ENCODE peak calls at places on chromosomes 2 and 18, in four cellular contexts. J is HepG2, N is K562, O is HCT116. E is an unnamed sample.
A peak's percentile ranks its signal among the peaks of the same experiment; 100 is the strongest.

GRCh38 chr2:240925576-240926515 is 19.7 kb downstream of the CROCC2 start:
- DNase-seq in J (no peak), N (no peak), O (no peak), E (no peak)

GRCh38 chr2:242022550-242023290 is 153.2 kb downstream of the RTP5 start:
- DNase-seq in J (peak; percentile 36), N (no peak), O (no peak), E (no peak)

GRCh38 chr2:47893771-47894170 is 12.5 kb downstream of the FBXO11 start:
- DNase-seq in J (no peak), N (no peak), O (no peak), E (no peak)

GRCh38 chr2:67997528-67998267 is 65.1 kb downstream of the C1D start:
- DNase-seq in J (no peak), N (no peak), O (no peak), E (peak; percentile 39)

GRCh38 chr18:22847392-22847791 is 85.7 kb upstream of the RBBP8 start:
- DNase-seq in J (no peak), N (no peak), O (no peak), E (no peak)

GRCh38 chr2:71934595-71935263 is 212.9 kb downstream of the CYP26B1 start:
- DNase-seq in J (no peak), N (peak; percentile 23), O (no peak), E (no peak)

GRCh38 chr18:80109676-80110078 is 615 bp downstream of the ADNP2 start:
- DNase-seq in J (no peak), N (peak; percentile 35), O (no peak), E (no peak)

GRCh38 chr2:191115391-191115790 is 35.4 kb downstream of the STAT4 start:
- DNase-seq in J (no peak), N (no peak), O (no peak), E (no peak)

GRCh38 chr2:236572482-236572881 is 2.9 kb downstream of the ACKR3 start:
- DNase-seq in J (no peak), N (no peak), O (no peak), E (no peak)

GRCh38 chr2:14634885-14635871 is 2.7 kb downstream of the LRATD1 start:
- DNase-seq in J (no peak), N (peak; percentile 54), O (no peak), E (no peak)

GRCh38 chr18:48152549-48152948 is 222.1 kb upstream of the SMAD2 start:
- DNase-seq in J (peak; percentile 13), N (no peak), O (no peak), E (no peak)

GRCh38 chr18:23833714-23834113 is 144.5 kb downstream of the LAMA3 start:
- DNase-seq in J (no peak), N (no peak), O (no peak), E (no peak)

DNA sequence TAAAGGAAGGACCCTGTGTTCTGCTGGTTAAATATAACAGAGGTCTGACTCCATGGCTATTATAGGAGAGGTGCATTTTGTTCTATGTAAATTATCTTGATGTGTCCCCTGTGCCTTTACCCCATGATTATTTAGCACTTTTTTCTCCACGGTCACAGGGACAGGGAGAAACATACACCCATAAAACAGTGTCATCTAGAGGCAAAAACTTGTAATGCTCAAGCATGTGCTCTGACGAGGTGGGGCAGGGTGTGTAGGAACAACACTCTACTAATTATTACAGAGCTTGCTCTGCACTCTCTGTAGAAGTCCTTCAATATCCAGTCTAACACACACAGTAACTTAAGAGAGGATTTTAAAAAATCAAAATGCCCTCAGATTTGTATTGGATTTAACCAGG is 187.9 kb downstream of the NEDD4L start:
- DNase-seq in J (peak; percentile 15), N (peak; percentile 53), O (no peak), E (no peak)
- H3K27ac ChIP-seq in J (peak overlapping the region; percentile 52), N (no peak overlapping the region), O (peak overlapping the region; percentile 37), E (peak overlapping the region; percentile 17)

DNA sequence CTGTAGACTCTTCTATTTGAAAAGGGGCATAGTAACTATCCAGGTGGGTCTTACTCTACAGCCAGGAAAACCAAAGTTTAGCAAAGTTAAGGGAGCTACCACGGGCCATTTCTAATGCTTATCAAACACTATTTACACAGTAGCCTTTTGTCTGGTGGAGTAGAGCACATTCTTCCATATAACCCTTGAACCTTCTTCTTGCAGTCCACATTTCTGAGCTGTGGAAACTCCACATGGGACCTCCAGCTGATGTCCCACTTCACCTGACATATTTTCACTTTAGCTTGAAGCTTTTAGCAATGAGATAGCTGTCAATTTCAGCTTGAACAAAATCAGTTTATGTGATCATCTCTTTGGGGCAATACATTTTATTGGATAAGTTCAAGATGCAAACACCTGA is 409.0 kb downstream of the PIK3C3 start:
- DNase-seq in J (peak; percentile 70), N (no peak), O (no peak), E (no peak)
- TF ChIP-seq TCF7L2 in J (no peak), N (no peak), O (no peak), E (no peak)

DNA sequence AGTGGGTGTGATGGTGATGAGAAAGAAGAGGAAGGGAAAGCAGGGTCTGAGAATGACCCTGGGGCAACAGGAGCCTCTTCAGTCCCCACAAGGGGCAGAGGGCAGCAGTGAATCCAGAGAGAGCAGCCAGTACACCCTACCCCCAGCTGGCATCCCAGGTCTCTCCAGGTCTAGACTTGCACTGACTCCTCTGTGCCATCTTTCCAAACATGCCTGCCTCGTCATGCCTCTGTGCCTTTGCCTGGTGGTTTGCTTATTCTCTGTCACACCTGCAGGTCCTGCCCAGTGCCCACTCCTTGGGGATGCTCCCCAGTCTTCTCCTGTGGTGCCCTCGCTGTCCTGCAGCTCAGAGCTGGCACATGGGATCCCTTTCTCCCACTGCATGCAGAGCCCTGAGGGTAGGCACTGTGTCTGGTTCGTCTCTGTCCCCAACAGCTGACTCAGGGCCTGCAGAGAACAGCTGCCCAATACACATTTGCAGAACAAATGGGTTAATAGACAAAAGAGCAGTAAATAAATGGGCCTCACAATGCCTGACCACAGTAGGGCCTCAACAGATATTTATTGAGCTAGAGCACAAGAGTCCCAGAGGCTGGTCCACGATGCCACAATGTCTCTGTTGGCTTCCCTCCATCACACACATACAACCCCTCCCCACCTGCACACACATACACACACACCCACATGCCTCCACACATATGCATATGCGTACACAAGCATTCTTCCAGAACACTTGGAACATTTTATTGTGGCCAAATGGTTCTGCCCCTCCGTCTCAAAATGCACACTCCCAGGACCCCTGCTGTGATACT is 89.8 kb downstream of the HS1BP3 start:
- DNase-seq in J (no peak), N (no peak), O (no peak), E (no peak)
- H3K27ac ChIP-seq in J (no peak overlapping the region), N (no peak overlapping the region), O (no peak overlapping the region), E (no peak overlapping the region)

GRCh38 chr2:83282851-83283250 is 1176.2 kb downstream of the SUCLG1 start:
- DNase-seq in J (no peak), N (no peak), O (no peak), E (no peak)
- TF ChIP-seq TCF7L2 in J (no peak), N (no peak), O (no peak), E (no peak)

GRCh38 chr2:144999040-144999875 is 479.3 kb upstream of the ZEB2 start:
- DNase-seq in J (no peak), N (no peak), O (no peak), E (no peak)
- H3K27ac ChIP-seq in J (no peak overlapping the region), N (no peak overlapping the region), O (no peak overlapping the region), E (no peak overlapping the region)

GRCh38 chr2:62591491-62591890 is 85.5 kb upstream of the TMEM17 start:
- DNase-seq in J (no peak), N (no peak), O (no peak), E (no peak)

GRCh38 chr2:62593825-62594224 is 87.8 kb upstream of the TMEM17 start:
- DNase-seq in J (no peak), N (no peak), O (no peak), E (no peak)

GRCh38 chr2:62595468-62595867 is 89.5 kb upstream of the TMEM17 start:
- DNase-seq in J (no peak), N (no peak), O (no peak), E (no peak)

GRCh38 chr2:62596061-62596658 is 90.2 kb upstream of the TMEM17 start:
- DNase-seq in J (no peak), N (no peak), O (no peak), E (no peak)

DNA sequence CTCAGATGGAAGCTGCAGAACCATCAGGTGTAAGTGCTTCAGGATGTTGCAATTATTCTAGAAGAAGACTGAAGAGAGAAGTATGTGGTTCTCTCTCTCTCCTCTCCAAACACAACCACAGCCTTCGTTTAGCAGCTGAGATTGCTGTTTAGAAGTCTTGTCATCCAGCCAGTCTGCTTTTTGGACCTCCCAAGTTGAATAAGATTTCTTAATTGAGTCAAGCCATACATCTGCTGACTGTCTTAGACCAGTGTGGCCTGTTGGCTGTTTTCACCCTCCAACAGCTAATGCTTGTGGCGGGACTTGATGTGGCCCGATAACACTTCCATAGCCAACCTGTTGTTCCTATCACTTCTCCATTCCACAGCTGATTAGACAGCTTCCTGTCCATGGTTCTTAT is 91.3 kb upstream of the TMEM17 start:
- DNase-seq in J (no peak), N (no peak), O (no peak), E (no peak)
- TF ChIP-seq TCF7L2 in J (no peak), N (no peak), O (no peak), E (no peak)

DNA sequence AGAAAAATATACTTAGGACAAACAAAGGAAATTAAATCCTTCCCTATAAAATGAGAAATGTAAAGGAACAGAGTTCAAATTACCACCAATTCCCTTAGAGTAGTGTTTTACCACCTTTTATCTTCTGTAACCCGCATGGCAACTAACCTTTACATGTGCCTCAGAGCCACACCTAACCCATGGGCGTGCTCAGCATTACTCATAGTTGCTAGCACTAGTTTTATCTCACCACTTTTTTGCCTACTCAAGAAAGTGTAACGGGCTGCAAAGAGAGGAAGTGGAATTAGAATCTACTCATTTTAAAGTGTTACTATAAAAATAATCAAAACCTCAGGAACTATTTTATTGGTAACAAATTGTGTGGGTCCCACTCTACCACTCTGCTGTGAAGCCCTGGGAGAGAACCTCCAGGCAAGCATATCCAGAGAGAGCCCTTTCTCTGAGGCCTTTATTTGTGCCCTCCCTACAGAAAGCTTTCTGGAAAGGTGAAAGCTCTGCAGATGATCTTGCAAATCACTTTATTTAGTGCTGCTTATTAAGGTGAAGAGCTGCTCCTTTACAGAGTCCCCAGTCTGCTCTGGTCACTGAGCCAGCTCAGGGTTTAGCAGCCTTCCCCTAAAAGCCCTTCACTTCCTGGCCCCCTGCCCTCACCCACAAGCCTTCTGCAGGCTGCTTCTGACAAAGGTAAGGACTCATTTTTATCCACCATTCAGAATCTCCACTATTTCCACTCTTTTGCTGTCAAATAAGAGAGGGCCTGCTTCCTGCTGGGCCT is 98.8 kb downstream of the TRABD2A start:
- DNase-seq in J (no peak), N (peak; percentile 41), O (peak; percentile 8), E (no peak)
- H3K27ac ChIP-seq in J (no peak overlapping the region), N (peak overlapping the region; percentile 59), O (no peak overlapping the region), E (no peak overlapping the region)